ENCODE peak calls at places on chromosome 2, in five cellular contexts. One of them, this sample, is unnamed.

GRCh38 chr2:54038835-54039234 is 68.0 kb upstream of the PSME4 start:
- DNase-seq in GOT3: no peak
- DNase-seq in stimulated activated CD8-positive, alpha-beta memory T cell treated with anti-CD3 and anti-CD28 coated beads, Interleukin-15, amount 100 ng/mL, for 24 hours: no peak
- DNase-seq in right cardiac atrium: no peak
- DNase-seq in effector memory CD4-positive, alpha-beta T cell: no peak
- DNase-seq in this sample: no peak

GRCh38 chr2:143891879-143892308 is 628.0 kb downstream of the ZEB2 start:
- DNase-seq in GOT3: no peak
- DNase-seq in stimulated activated CD8-positive, alpha-beta memory T cell treated with anti-CD3 and anti-CD28 coated beads, Interleukin-15, amount 100 ng/mL, for 24 hours: no peak
- DNase-seq in right cardiac atrium: no peak
- DNase-seq in effector memory CD4-positive, alpha-beta T cell: no peak
- DNase-seq in this sample: no peak

GRCh38 chr2:105254520-105255210 is 13.1 kb downstream of the GPR45 start:
- DNase-seq in GOT3: no peak
- DNase-seq in stimulated activated CD8-positive, alpha-beta memory T cell treated with anti-CD3 and anti-CD28 coated beads, Interleukin-15, amount 100 ng/mL, for 24 hours: no peak
- DNase-seq in right cardiac atrium: no peak
- DNase-seq in effector memory CD4-positive, alpha-beta T cell: no peak
- DNase-seq in this sample: no peak

GRCh38 chr2:183091318-183091953 is 12.9 kb downstream of the DUSP19 start:
- DNase-seq in GOT3: no peak
- DNase-seq in stimulated activated CD8-positive, alpha-beta memory T cell treated with anti-CD3 and anti-CD28 coated beads, Interleukin-15, amount 100 ng/mL, for 24 hours: no peak
- DNase-seq in right cardiac atrium: no peak
- DNase-seq in effector memory CD4-positive, alpha-beta T cell: no peak
- DNase-seq in this sample: no peak

GRCh38 chr2:202871161-202872141 is at the start of gene ICA1L:
- DNase-seq in GOT3: peak; percentile 37
- DNase-seq in stimulated activated CD8-positive, alpha-beta memory T cell treated with anti-CD3 and anti-CD28 coated beads, Interleukin-15, amount 100 ng/mL, for 24 hours: peak; percentile 26
- DNase-seq in right cardiac atrium: peak; percentile 76
- DNase-seq in effector memory CD4-positive, alpha-beta T cell: peak; percentile 24
- DNase-seq in this sample: peak; percentile 67

GRCh38 chr2:27730249-27730648 is 41.3 kb upstream of the MRPL33 start:
- DNase-seq in GOT3: no peak
- DNase-seq in stimulated activated CD8-positive, alpha-beta memory T cell treated with anti-CD3 and anti-CD28 coated beads, Interleukin-15, amount 100 ng/mL, for 24 hours: no peak
- DNase-seq in right cardiac atrium: no peak
- DNase-seq in effector memory CD4-positive, alpha-beta T cell: no peak
- DNase-seq in this sample: no peak

GRCh38 chr2:153808675-153809074 is 63.0 kb upstream of the GALNT13 start:
- DNase-seq in GOT3: no peak
- DNase-seq in stimulated activated CD8-positive, alpha-beta memory T cell treated with anti-CD3 and anti-CD28 coated beads, Interleukin-15, amount 100 ng/mL, for 24 hours: no peak
- DNase-seq in right cardiac atrium: no peak
- DNase-seq in effector memory CD4-positive, alpha-beta T cell: no peak
- DNase-seq in this sample: no peak

GRCh38 chr2:66048667-66049066 is 386.3 kb upstream of the MEIS1 start:
- DNase-seq in GOT3: no peak
- DNase-seq in stimulated activated CD8-positive, alpha-beta memory T cell treated with anti-CD3 and anti-CD28 coated beads, Interleukin-15, amount 100 ng/mL, for 24 hours: no peak
- DNase-seq in right cardiac atrium: no peak
- DNase-seq in effector memory CD4-positive, alpha-beta T cell: no peak
- DNase-seq in this sample: no peak

GRCh38 chr2:120544522-120544921 is 191.1 kb upstream of the GLI2 start:
- DNase-seq in GOT3: no peak
- DNase-seq in stimulated activated CD8-positive, alpha-beta memory T cell treated with anti-CD3 and anti-CD28 coated beads, Interleukin-15, amount 100 ng/mL, for 24 hours: no peak
- DNase-seq in right cardiac atrium: no peak
- DNase-seq in effector memory CD4-positive, alpha-beta T cell: no peak
- DNase-seq in this sample: no peak

GRCh38 chr2:9656270-9656766 is 25.5 kb upstream of the YWHAQ start:
- DNase-seq in GOT3: peak; percentile 21
- DNase-seq in stimulated activated CD8-positive, alpha-beta memory T cell treated with anti-CD3 and anti-CD28 coated beads, Interleukin-15, amount 100 ng/mL, for 24 hours: peak; percentile 20
- DNase-seq in right cardiac atrium: no peak
- DNase-seq in effector memory CD4-positive, alpha-beta T cell: peak; percentile 42
- DNase-seq in this sample: no peak

GRCh38 chr2:29223851-29224692 is 108.9 kb downstream of the CLIP4 start:
- DNase-seq in GOT3: no peak
- DNase-seq in stimulated activated CD8-positive, alpha-beta memory T cell treated with anti-CD3 and anti-CD28 coated beads, Interleukin-15, amount 100 ng/mL, for 24 hours: no peak
- DNase-seq in right cardiac atrium: peak; percentile 37
- DNase-seq in effector memory CD4-positive, alpha-beta T cell: no peak
- DNase-seq in this sample: no peak

GRCh38 chr2:84832772-84833461 is 48.0 kb downstream of the TRABD2A start:
- DNase-seq in GOT3: no peak
- DNase-seq in stimulated activated CD8-positive, alpha-beta memory T cell treated with anti-CD3 and anti-CD28 coated beads, Interleukin-15, amount 100 ng/mL, for 24 hours: no peak
- DNase-seq in right cardiac atrium: no peak
- DNase-seq in effector memory CD4-positive, alpha-beta T cell: no peak
- DNase-seq in this sample: no peak

GRCh38 chr2:63081404-63081803 is 30.8 kb downstream of the OTX1 start:
- DNase-seq in GOT3: no peak
- DNase-seq in stimulated activated CD8-positive, alpha-beta memory T cell treated with anti-CD3 and anti-CD28 coated beads, Interleukin-15, amount 100 ng/mL, for 24 hours: no peak
- DNase-seq in right cardiac atrium: no peak
- DNase-seq in effector memory CD4-positive, alpha-beta T cell: no peak
- DNase-seq in this sample: no peak

GRCh38 chr2:206584323-206585116 is 57.8 kb upstream of the FAM237A start:
- DNase-seq in GOT3: no peak
- DNase-seq in stimulated activated CD8-positive, alpha-beta memory T cell treated with anti-CD3 and anti-CD28 coated beads, Interleukin-15, amount 100 ng/mL, for 24 hours: no peak
- DNase-seq in right cardiac atrium: peak; percentile 17
- DNase-seq in effector memory CD4-positive, alpha-beta T cell: no peak
- DNase-seq in this sample: no peak

GRCh38 chr2:28613616-28614501 is 118.0 kb downstream of the PLB1 start:
- DNase-seq in GOT3: no peak
- DNase-seq in stimulated activated CD8-positive, alpha-beta memory T cell treated with anti-CD3 and anti-CD28 coated beads, Interleukin-15, amount 100 ng/mL, for 24 hours: no peak
- DNase-seq in right cardiac atrium: no peak
- DNase-seq in effector memory CD4-positive, alpha-beta T cell: no peak
- DNase-seq in this sample: no peak

GRCh38 chr2:28958689-28959088 is 22.4 kb upstream of the TOGARAM2 start:
- DNase-seq in GOT3: no peak
- DNase-seq in stimulated activated CD8-positive, alpha-beta memory T cell treated with anti-CD3 and anti-CD28 coated beads, Interleukin-15, amount 100 ng/mL, for 24 hours: no peak
- DNase-seq in right cardiac atrium: peak; percentile 75
- DNase-seq in effector memory CD4-positive, alpha-beta T cell: no peak
- DNase-seq in this sample: peak; percentile 60

GRCh38 chr2:153360239-153360638 is 118.3 kb downstream of the RPRM start:
- DNase-seq in GOT3: no peak
- DNase-seq in stimulated activated CD8-positive, alpha-beta memory T cell treated with anti-CD3 and anti-CD28 coated beads, Interleukin-15, amount 100 ng/mL, for 24 hours: no peak
- DNase-seq in right cardiac atrium: no peak
- DNase-seq in effector memory CD4-positive, alpha-beta T cell: no peak
- DNase-seq in this sample: no peak

This sample was measured in heart right ventricle.